ENCODE peak calls at places on chromosome 14, in seven cellular contexts. A is HAP-1, B is T1000, F is amniotic epithelial cell, V is choroid plexus epithelial cell, E is neural crest cell, N is amygdala. C is an unnamed sample.

GRCh38 chr14:102479777-102480176 is 29.8 kb downstream of the ANKRD9 start:
- DNase-seq in E (no peak), N (no peak), V (no peak), B (no peak), A (no peak), F (no peak), C (no peak)

GRCh38 chr14:26281280-26281998 is 316.4 kb downstream of the NOVA1 start:
- DNase-seq in A (peak; percentile 11), B (no peak), V (peak; percentile 79), F (peak; percentile 3), E (no peak), N (no peak), C (no peak)

GRCh38 chr14:22391908-22392307 is 197.1 kb downstream of the DAD1 start:
- DNase-seq in A (peak; percentile 40), V (peak; percentile 90), E (peak; percentile 27), N (peak; percentile 16), B (peak; percentile 2), F (peak; percentile 71), C (peak; percentile 59)

GRCh38 chr14:101962503-101962874 is 1.9 kb upstream of the DYNC1H1 start:
- DNase-seq in B (peak; percentile 53), V (peak; percentile 97), A (no peak), N (no peak), F (peak; percentile 57), E (no peak), C (no peak)

GRCh38 chr14:77011226-77011762 is 17.2 kb downstream of the IRF2BPL start:
- DNase-seq in V (no peak), N (no peak), A (no peak), B (no peak), E (no peak), F (no peak), C (no peak)

GRCh38 chr14:89417469-89418225 is 614 bp upstream of the FOXN3 start:
- DNase-seq in B (peak; percentile 2), V (peak; percentile 60), F (no peak), A (peak; percentile 69), E (peak; percentile 38), N (peak; percentile 63), C (peak; percentile 80)

GRCh38 chr14:67221248-67221981 is 19.8 kb upstream of the PALS1 start:
- DNase-seq in E (no peak), B (no peak), N (no peak), V (peak; percentile 79), F (peak; percentile 89), A (no peak), C (no peak)

GRCh38 chr14:53032161-53032803 is 81.4 kb upstream of the FERMT2 start:
- DNase-seq in V (peak; percentile 83), N (no peak), B (no peak), A (peak; percentile 89), E (no peak), F (peak; percentile 61), C (no peak)

GRCh38 chr14:61153436-61153835 is 127.7 kb downstream of the TMEM30B start:
- DNase-seq in B (no peak), V (peak; percentile 60), E (no peak), A (no peak), F (no peak), N (no peak), C (peak; percentile 56)

GRCh38 chr14:83120187-83120586 is 1586.5 kb upstream of the SEL1L start:
- DNase-seq in E (no peak), N (no peak), F (no peak), A (no peak), V (no peak), B (no peak), C (no peak)

GRCh38 chr14:69663322-69663686 is 51.9 kb downstream of the SUSD6 start:
- DNase-seq in A (no peak), V (no peak), E (no peak), N (no peak), F (no peak), B (no peak), C (no peak)

GRCh38 chr14:81582420-81582819 is 48.8 kb upstream of the SEL1L start:
- DNase-seq in A (no peak), V (no peak), F (no peak), E (no peak), N (no peak), B (no peak), C (no peak)

GRCh38 chr14:66045572-66046021 is 440.6 kb upstream of the CCDC196 start:
- DNase-seq in B (no peak), F (peak; percentile 93), N (no peak), V (peak; percentile 15), A (no peak), E (no peak), C (no peak)

GRCh38 chr14:90561920-90562319 is 165.1 kb downstream of the CALM1 start:
- DNase-seq in B (no peak), E (no peak), A (no peak), F (no peak), N (no peak), V (no peak), C (no peak)

GRCh38 chr14:94407906-94408305 is 19.5 kb upstream of the SERPINA1 start:
- DNase-seq in V (no peak), B (no peak), F (no peak), E (no peak), N (no peak), A (peak; percentile 60), C (no peak)

GRCh38 chr14:42378274-42378673 is 771.6 kb downstream of the LRFN5 start:
- DNase-seq in A (no peak), V (no peak), E (no peak), N (no peak), F (no peak), B (no peak), C (no peak)

GRCh38 chr14:94174622-94175402 is 690 bp downstream of the PPP4R4 start:
- DNase-seq in V (no peak), A (peak; percentile 22), N (no peak), E (peak; percentile 19), F (no peak), B (no peak), C (no peak)

GRCh38 chr14:49946320-49947141 is 53.6 kb downstream of the ARF6 start:
- DNase-seq in A (peak; percentile 34), B (peak; percentile 20), E (no peak), F (peak; percentile 73), V (peak; percentile 92), N (no peak), C (no peak)

GRCh38 chr14:52902971-52903385 is 47.9 kb downstream of the FERMT2 start:
- DNase-seq in A (no peak), V (peak; percentile 57), N (no peak), B (no peak), E (no peak), F (peak; percentile 81), C (no peak)

GRCh38 chr14:85218982-85219381 is 311.0 kb upstream of the FLRT2 start:
- DNase-seq in F (no peak), B (no peak), V (no peak), A (no peak), N (no peak), E (no peak), C (no peak)

GRCh38 chr14:43145361-43145760 is 1361.7 kb downstream of the FSCB start:
- DNase-seq in A (no peak), N (no peak), B (no peak), E (no peak), V (no peak), F (no peak), C (no peak)

GRCh38 chr14:54116972-54117371 is 160.3 kb upstream of the BMP4 start:
- DNase-seq in B (no peak), F (peak; percentile 85), A (no peak), V (no peak), E (no peak), N (no peak), C (no peak)

GRCh38 chr14:95496690-95497241 is 19.7 kb downstream of the SYNE3 start:
- DNase-seq in F (no peak), N (no peak), E (no peak), B (no peak), V (peak; percentile 61), A (no peak), C (no peak)

GRCh38 chr14:100664841-100665425 is 61.8 kb upstream of the DLK1 start:
- DNase-seq in E (no peak), A (no peak), B (no peak), N (no peak), V (peak; percentile 58), F (no peak), C (peak; percentile 6)

GRCh38 chr14:36807727-36808126 is 146.1 kb downstream of the PAX9 start:
- DNase-seq in A (no peak), F (no peak), N (no peak), B (no peak), V (no peak), E (no peak), C (no peak)

GRCh38 chr14:33432407-33433023 is 493.8 kb downstream of the NPAS3 start:
- DNase-seq in F (peak; percentile 37), V (peak; percentile 79), E (no peak), A (peak; percentile 35), N (no peak), B (no peak), C (no peak)

GRCh38 chr14:100308112-100308792 is 2.0 kb upstream of the SLC25A29 start:
- DNase-seq in V (no peak), F (no peak), A (no peak), B (no peak), N (no peak), E (no peak), C (no peak)

GRCh38 chr14:106277503-106277902 is 751.1 kb downstream of the TMEM121 start:
- DNase-seq in E (no peak), N (no peak), F (no peak), A (no peak), B (no peak), V (no peak), C (no peak)

GRCh38 chr14:23022849-23023499 is 11.7 kb downstream of the PSMB5 start:
- DNase-seq in N (no peak), A (no peak), V (no peak), F (no peak), E (no peak), B (no peak), C (no peak)

GRCh38 chr14:89740241-89740640 is 214.3 kb downstream of the EFCAB11 start:
- DNase-seq in B (no peak), E (no peak), A (no peak), V (no peak), F (no peak), N (no peak), C (no peak)

C was measured in retina.